ENCODE peak calls at places on chromosomes 4 and X, in five cellular contexts. I is H1, H is breast epithelium, X is K562, F is stomach. D is an unnamed sample.

GRCh38 chr4:82711158-82711785 is 87.3 kb downstream of the SCD5 start:
- DNase-seq in I (no peak), H (no peak), X (no peak), F (no peak), D (no peak)

GRCh38 chrX:153381684-153382532 is 19.2 kb downstream of the PNMA6E start:
- DNase-seq in I (no peak), H (no peak), X (peak; percentile 63), F (no peak), D (no peak)

GRCh38 chr4:145525291-145525740 is 43.7 kb downstream of the SMAD1 start:
- DNase-seq in I (no peak), H (no peak), X (no peak), F (no peak), D (no peak)

GRCh38 chr4:143381171-143382118 is 44.8 kb downstream of the GAB1 start:
- DNase-seq in I (no peak), H (peak; percentile 81), X (no peak), F (peak; percentile 85), D (no peak)

GRCh38 chrX:28278236-28278635 is 297.0 kb upstream of the DCAF8L1 start:
- DNase-seq in I (no peak), H (no peak), X (no peak), F (no peak), D (no peak)

GRCh38 chrX:69493193-69493592 is 10.9 kb upstream of the NALF2 start:
- DNase-seq in I (peak; percentile 72), H (no peak), X (peak; percentile 30), F (peak; percentile 43), D (no peak)

GRCh38 chr4:4519296-4519898 is 22.5 kb downstream of the STX18 start:
- DNase-seq in I (no peak), H (no peak), X (peak; percentile 38), F (no peak), D (no peak)

GRCh38 chr4:128757712-128758111 is 51.8 kb upstream of the JADE1 start:
- DNase-seq in I (no peak), H (no peak), X (no peak), F (peak; percentile 43), D (no peak)

GRCh38 chr4:170853422-170854021 is 763.8 kb upstream of the AADAT start:
- DNase-seq in I (peak; percentile 69), H (peak; percentile 52), X (peak; percentile 16), F (peak; percentile 44), D (peak; percentile 2)

GRCh38 chr4:41815478-41815877 is 67.0 kb upstream of the PHOX2B start:
- DNase-seq in I (no peak), H (no peak), X (no peak), F (no peak), D (no peak)

GRCh38 chr4:181308476-181309170 is 934.6 kb upstream of the TENM3 start:
- DNase-seq in I (no peak), H (no peak), X (no peak), F (peak; percentile 26), D (no peak)

GRCh38 chrX:28847423-28847822 is 260.2 kb downstream of the IL1RAPL1 start:
- DNase-seq in I (no peak), H (no peak), X (no peak), F (no peak), D (no peak)

GRCh38 chr4:184265566-184266351 is 48.1 kb upstream of the ENPP6 start:
- DNase-seq in I (peak; percentile 40), H (no peak), X (peak; percentile 37), F (no peak), D (no peak)

DNA sequence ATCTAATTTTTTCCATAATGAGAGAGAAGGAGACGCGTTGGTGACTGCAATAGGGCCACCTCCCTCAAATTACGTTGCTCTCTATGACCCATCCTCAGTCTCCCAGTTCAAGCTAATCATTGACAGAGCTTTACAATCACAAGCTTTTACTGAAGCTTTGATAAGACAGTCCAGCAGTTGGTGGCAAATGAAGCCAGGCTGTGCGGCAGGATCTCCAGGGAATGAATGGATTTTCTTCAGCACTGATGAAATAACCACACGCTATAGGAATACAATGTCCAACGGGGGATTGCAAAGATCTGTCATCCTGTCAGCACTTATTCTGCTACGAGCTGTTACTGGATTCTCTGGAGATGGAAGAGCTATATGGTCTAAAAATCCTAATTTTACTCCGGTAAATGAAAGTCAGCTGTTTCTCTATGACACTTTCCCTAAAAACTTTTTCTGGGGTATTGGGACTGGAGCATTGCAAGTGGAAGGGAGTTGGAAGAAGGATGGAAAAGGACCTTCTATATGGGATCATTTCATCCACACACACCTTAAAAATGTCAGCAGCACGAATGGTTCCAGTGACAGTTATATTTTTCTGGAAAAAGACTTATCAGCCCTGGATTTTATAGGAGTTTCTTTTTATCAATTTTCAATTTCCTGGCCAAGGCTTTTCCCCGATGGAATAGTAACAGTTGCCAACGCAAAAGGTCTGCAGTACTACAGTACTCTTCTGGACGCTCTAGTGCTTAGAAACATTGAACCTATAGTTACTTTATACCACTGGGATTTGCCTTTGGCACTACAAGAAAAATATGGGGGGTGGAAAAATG is at the start of gene KLB:
- DNase-seq in I (no peak), H (no peak), X (no peak), F (no peak), D (no peak)
- TF ChIP-seq POLR2AphosphoS5 in I (no peak), H (no peak), X (no peak), F (no peak), D (no peak)

GRCh38 chr4:8195841-8196460 is 3.1 kb upstream of the SH3TC1 start:
- DNase-seq in I (no peak), H (no peak), X (no peak), F (peak; percentile 60), D (no peak)
- TF ChIP-seq POLR2AphosphoS5 in I (no peak), H (no peak), X (no peak), F (no peak), D (no peak)

GRCh38 chrX:101407167-101407747 is 468 bp downstream of the GLA start:
- DNase-seq in I (peak; percentile 43), H (no peak), X (no peak), F (no peak), D (no peak)

GRCh38 chrX:101408530-101408836 is 461 bp downstream of the HNRNPH2 start:
- DNase-seq in I (no peak), H (no peak), X (peak; percentile 18), F (no peak), D (no peak)

GRCh38 chrX:101410461-101410860 is 2.4 kb downstream of the HNRNPH2 start:
- DNase-seq in I (no peak), H (no peak), X (no peak), F (no peak), D (no peak)

GRCh38 chrX:101409043-101409442 is 1.0 kb downstream of the HNRNPH2 start:
- DNase-seq in I (no peak), H (no peak), X (no peak), F (no peak), D (no peak)

DNA sequence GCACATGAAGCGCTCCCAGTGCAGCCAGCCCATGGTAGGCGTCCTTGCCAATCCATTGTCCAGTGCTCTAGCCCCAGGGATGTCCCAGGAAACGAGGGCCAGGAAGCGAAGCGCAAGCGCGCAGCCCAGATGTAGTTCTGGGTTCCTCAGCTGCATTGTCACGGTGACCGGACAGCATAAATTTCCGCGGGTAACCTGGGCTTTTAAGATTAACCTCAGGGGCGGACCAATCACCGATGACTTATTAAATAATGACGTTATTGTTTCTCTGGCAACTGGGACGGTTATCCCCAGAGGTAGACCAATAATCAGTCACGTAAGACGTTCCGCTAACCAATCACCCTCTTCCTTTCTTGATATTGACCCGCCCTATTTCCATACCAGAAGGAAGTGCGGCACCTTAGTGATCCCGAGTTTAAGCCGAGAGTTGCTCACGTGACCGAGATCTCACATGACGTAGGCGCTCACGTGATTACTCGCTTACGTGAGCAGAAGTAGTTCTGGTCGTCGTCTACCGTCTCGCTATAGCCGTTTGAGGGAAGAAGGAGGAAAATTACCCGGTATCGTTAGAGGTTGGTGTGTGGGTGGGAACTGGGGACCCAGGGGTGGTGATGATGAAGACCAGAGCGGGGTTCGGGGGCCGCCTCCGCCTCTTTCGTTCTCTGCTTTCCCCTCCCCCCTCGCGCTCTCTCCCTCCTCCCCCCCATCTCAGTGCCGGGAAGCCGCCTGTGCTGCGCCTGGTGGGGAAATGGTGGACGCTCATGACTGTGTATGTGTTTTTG is at the start of the genes GLA and HNRNPH2:
- DNase-seq in I (peak; percentile 80), H (peak; percentile 86), X (peak; percentile 88), F (peak; percentile 91), D (peak; percentile 36)
- TF ChIP-seq POLR2AphosphoS5 in I (peak; percentile 81), H (peak; percentile 90), X (peak; percentile 77), F (peak; percentile 93), D (peak; percentile 49)

GRCh38 chrX:114071412-114071811 is 512.5 kb upstream of the HTR2C start:
- DNase-seq in I (no peak), H (no peak), X (no peak), F (no peak), D (no peak)
- TF ChIP-seq POLR2AphosphoS5 in I (no peak), H (no peak), X (no peak), F (no peak), D (no peak)

GRCh38 chrX:71283409-71284143 is at the start of gene NONO:
- DNase-seq in I (peak; percentile 70), H (peak; percentile 81), X (peak; percentile 93), F (peak; percentile 83), D (peak; percentile 40)
- TF ChIP-seq POLR2AphosphoS5 in I (peak; percentile 35), H (peak; percentile 59), X (peak; percentile 87), F (peak; percentile 62), D (peak; percentile 75)

GRCh38 chr4:165203541-165204461 is 3.6 kb upstream of the KLHL2 start:
- DNase-seq in I (no peak), H (no peak), X (no peak), F (no peak), D (no peak)
- TF ChIP-seq POLR2AphosphoS5 in I (no peak), H (no peak), X (no peak), F (no peak), D (no peak)